ENCODE peak calls at places on chromosome 15, in seven cellular contexts. One of them, this sample, is unnamed. For H3K4me1, the result is how much of the 10 kb centered on the place peaks cover.

GRCh38 chr15:29435811-29436210 is 166.2 kb upstream of the NSMCE3 start:
- DNase-seq in IMR-90: no peak
- DNase-seq in heart right ventricle: no peak
- DNase-seq in left ventricle myocardium inferior: no peak
- DNase-seq in upper lobe of right lung: no peak
- DNase-seq in breast epithelium: no peak
- DNase-seq in sigmoid colon: no peak
- DNase-seq in this sample: no peak

GRCh38 chr15:83993591-83993990 is 242.0 kb upstream of the GOLGA6L4 start:
- DNase-seq in IMR-90: no peak
- DNase-seq in heart right ventricle: no peak
- DNase-seq in left ventricle myocardium inferior: no peak
- DNase-seq in upper lobe of right lung: no peak
- DNase-seq in breast epithelium: no peak
- DNase-seq in sigmoid colon: no peak
- DNase-seq in this sample: no peak

GRCh38 chr15:42918047-42918446 is 2.5 kb downstream of the TTBK2 start:
- DNase-seq in IMR-90: no peak
- DNase-seq in heart right ventricle: no peak
- DNase-seq in left ventricle myocardium inferior: no peak
- DNase-seq in upper lobe of right lung: no peak
- DNase-seq in breast epithelium: no peak
- DNase-seq in sigmoid colon: no peak
- DNase-seq in this sample: no peak

GRCh38 chr15:101664303-101664913 is 12.2 kb upstream of the TM2D3 start:
- DNase-seq in IMR-90: no peak
- DNase-seq in heart right ventricle: no peak
- DNase-seq in left ventricle myocardium inferior: no peak
- DNase-seq in upper lobe of right lung: no peak
- DNase-seq in breast epithelium: no peak
- DNase-seq in sigmoid colon: no peak
- DNase-seq in this sample: no peak

GRCh38 chr15:74010929-74011540 is 16.5 kb downstream of the PML start:
- DNase-seq in IMR-90: no peak
- DNase-seq in heart right ventricle: no peak
- DNase-seq in left ventricle myocardium inferior: no peak
- DNase-seq in upper lobe of right lung: no peak
- DNase-seq in breast epithelium: no peak
- DNase-seq in sigmoid colon: no peak
- DNase-seq in this sample: no peak

GRCh38 chr15:31270767-31271166 is 55.9 kb upstream of the KLF13 start:
- DNase-seq in IMR-90: no peak
- DNase-seq in heart right ventricle: peak
- DNase-seq in left ventricle myocardium inferior: no peak
- DNase-seq in upper lobe of right lung: no peak
- DNase-seq in breast epithelium: peak
- DNase-seq in sigmoid colon: peak
- DNase-seq in this sample: peak

GRCh38 chr15:98981851-98982722 is 25.5 kb downstream of the PGPEP1L start:
- DNase-seq in IMR-90: peak
- DNase-seq in heart right ventricle: no peak
- DNase-seq in left ventricle myocardium inferior: no peak
- DNase-seq in upper lobe of right lung: no peak
- DNase-seq in breast epithelium: no peak
- DNase-seq in sigmoid colon: no peak
- DNase-seq in this sample: peak

GRCh38 chr15:34436956-34437442 is 609 bp downstream of the GOLGA8A start:
- DNase-seq in IMR-90: peak
- DNase-seq in heart right ventricle: peak
- DNase-seq in left ventricle myocardium inferior: peak
- DNase-seq in upper lobe of right lung: peak
- DNase-seq in breast epithelium: no peak
- DNase-seq in sigmoid colon: no peak
- DNase-seq in this sample: no peak

GRCh38 chr15:68614621-68615035 is 35.8 kb downstream of the CORO2B start:
- DNase-seq in IMR-90: no peak
- DNase-seq in heart right ventricle: peak
- DNase-seq in left ventricle myocardium inferior: peak
- DNase-seq in upper lobe of right lung: no peak
- DNase-seq in breast epithelium: no peak
- DNase-seq in sigmoid colon: peak
- DNase-seq in this sample: no peak

GRCh38 chr15:100688549-100689120 is 86.2 kb downstream of the ASB7 start:
- DNase-seq in IMR-90: no peak
- DNase-seq in heart right ventricle: no peak
- DNase-seq in left ventricle myocardium inferior: no peak
- DNase-seq in upper lobe of right lung: peak
- DNase-seq in breast epithelium: no peak
- DNase-seq in sigmoid colon: no peak
- DNase-seq in this sample: no peak

GRCh38 chr15:72754096-72754495 is 29.5 kb downstream of the ADPGK start:
- DNase-seq in IMR-90: no peak
- DNase-seq in heart right ventricle: no peak
- DNase-seq in left ventricle myocardium inferior: no peak
- DNase-seq in upper lobe of right lung: no peak
- DNase-seq in breast epithelium: no peak
- DNase-seq in sigmoid colon: no peak
- DNase-seq in this sample: no peak

GRCh38 chr15:66115568-66116206 is 137.9 kb downstream of the MEGF11 start:
- DNase-seq in IMR-90: no peak
- DNase-seq in heart right ventricle: no peak
- DNase-seq in left ventricle myocardium inferior: no peak
- DNase-seq in upper lobe of right lung: no peak
- DNase-seq in breast epithelium: no peak
- DNase-seq in sigmoid colon: no peak
- DNase-seq in this sample: no peak

GRCh38 chr15:96343529-96344072 is 13.1 kb downstream of the NR2F2 start:
- DNase-seq in IMR-90: no peak
- DNase-seq in heart right ventricle: no peak
- DNase-seq in left ventricle myocardium inferior: no peak
- DNase-seq in upper lobe of right lung: no peak
- DNase-seq in breast epithelium: no peak
- DNase-seq in sigmoid colon: no peak
- DNase-seq in this sample: no peak

GRCh38 chr15:33111051-33111451 is 83.5 kb downstream of the FMN1 start:
- DNase-seq in IMR-90: peak
- DNase-seq in heart right ventricle: no peak
- DNase-seq in left ventricle myocardium inferior: no peak
- DNase-seq in upper lobe of right lung: no peak
- DNase-seq in breast epithelium: no peak
- DNase-seq in sigmoid colon: no peak
- DNase-seq in this sample: no peak

GRCh38 chr15:73522011-73522410 is 79.0 kb downstream of the REC114 start:
- DNase-seq in IMR-90: no peak
- DNase-seq in heart right ventricle: no peak
- DNase-seq in left ventricle myocardium inferior: no peak
- DNase-seq in upper lobe of right lung: no peak
- DNase-seq in breast epithelium: no peak
- DNase-seq in sigmoid colon: no peak
- DNase-seq in this sample: no peak

GRCh38 chr15:36658321-36658720 is 78.9 kb downstream of the CDIN1 start:
- DNase-seq in IMR-90: peak
- DNase-seq in heart right ventricle: no peak
- DNase-seq in left ventricle myocardium inferior: no peak
- DNase-seq in upper lobe of right lung: no peak
- DNase-seq in breast epithelium: no peak
- DNase-seq in sigmoid colon: no peak
- DNase-seq in this sample: no peak

GRCh38 chr15:59352683-59353082 is 20.0 kb downstream of the MYO1E start:
- DNase-seq in IMR-90: no peak
- DNase-seq in heart right ventricle: no peak
- DNase-seq in left ventricle myocardium inferior: no peak
- DNase-seq in upper lobe of right lung: no peak
- DNase-seq in breast epithelium: no peak
- DNase-seq in sigmoid colon: no peak
- DNase-seq in this sample: no peak

GRCh38 chr15:59350421-59350732 is 22.3 kb downstream of the MYO1E start:
- DNase-seq in IMR-90: no peak
- DNase-seq in heart right ventricle: no peak
- DNase-seq in left ventricle myocardium inferior: no peak
- DNase-seq in upper lobe of right lung: no peak
- DNase-seq in breast epithelium: no peak
- DNase-seq in sigmoid colon: no peak
- DNase-seq in this sample: no peak

GRCh38 chr15:59352189-59352588 is 20.5 kb downstream of the MYO1E start:
- DNase-seq in IMR-90: no peak
- DNase-seq in heart right ventricle: no peak
- DNase-seq in left ventricle myocardium inferior: no peak
- DNase-seq in upper lobe of right lung: no peak
- DNase-seq in breast epithelium: no peak
- DNase-seq in sigmoid colon: no peak
- DNase-seq in this sample: no peak

GRCh38 chr15:59347915-59348314 is 24.8 kb downstream of the MYO1E start:
- DNase-seq in IMR-90: no peak
- DNase-seq in heart right ventricle: no peak
- DNase-seq in left ventricle myocardium inferior: no peak
- DNase-seq in upper lobe of right lung: no peak
- DNase-seq in breast epithelium: no peak
- DNase-seq in sigmoid colon: no peak
- DNase-seq in this sample: no peak

DNA sequence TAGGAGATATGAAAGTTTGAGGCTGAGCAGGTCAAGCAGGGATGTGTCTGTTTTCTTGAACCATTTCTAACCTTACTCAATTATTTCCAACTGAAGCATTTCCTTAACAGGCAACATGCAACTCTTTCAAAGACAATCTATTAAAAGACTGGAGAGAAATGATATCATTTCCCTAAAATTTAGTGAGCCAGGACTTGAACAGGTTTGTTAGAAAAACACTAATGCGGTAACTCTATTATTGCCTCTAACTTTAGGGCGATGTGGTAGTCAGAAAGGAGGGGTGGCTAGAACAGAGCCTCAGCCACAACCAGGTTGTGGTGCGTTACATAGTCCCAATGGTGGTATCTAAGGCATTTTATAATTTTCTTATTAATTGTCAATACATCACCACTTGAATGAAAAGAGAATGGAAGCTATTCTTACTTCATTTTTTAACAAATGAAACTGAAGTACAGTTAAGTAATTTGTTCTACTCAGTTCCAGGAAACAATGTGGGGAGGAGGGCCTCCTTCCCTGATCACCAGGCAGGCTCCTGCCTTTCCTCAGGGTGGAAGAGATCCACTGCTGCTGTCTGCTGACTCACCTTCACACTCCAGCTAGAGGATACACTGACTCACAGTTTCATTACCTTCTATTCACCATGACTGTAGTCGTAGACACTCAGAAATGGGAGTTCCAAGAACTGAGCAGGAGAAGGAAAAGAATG is 22.8 kb downstream of the MYO1E start:
- DNase-seq in IMR-90: peak
- DNase-seq in heart right ventricle: peak
- DNase-seq in left ventricle myocardium inferior: no peak
- DNase-seq in upper lobe of right lung: no peak
- DNase-seq in breast epithelium: no peak
- DNase-seq in sigmoid colon: no peak
- DNase-seq in this sample: no peak
- TF ChIP-seq CTCF in IMR-90: no peak
- TF ChIP-seq CTCF in heart right ventricle: no peak
- TF ChIP-seq CTCF in left ventricle myocardium inferior: no peak
- TF ChIP-seq CTCF in upper lobe of right lung: no peak
- TF ChIP-seq CTCF in breast epithelium: no peak
- TF ChIP-seq CTCF in sigmoid colon: no peak
- TF ChIP-seq CTCF in this sample: no peak

GRCh38 chr15:77621847-77622211 is 10.9 kb downstream of the LINGO1 start:
- DNase-seq in IMR-90: no peak
- DNase-seq in heart right ventricle: no peak
- DNase-seq in left ventricle myocardium inferior: no peak
- DNase-seq in upper lobe of right lung: no peak
- DNase-seq in breast epithelium: no peak
- DNase-seq in sigmoid colon: no peak
- DNase-seq in this sample: no peak

GRCh38 chr15:77619883-77620282 is 12.8 kb downstream of the LINGO1 start:
- DNase-seq in IMR-90: no peak
- DNase-seq in heart right ventricle: no peak
- DNase-seq in left ventricle myocardium inferior: no peak
- DNase-seq in upper lobe of right lung: no peak
- DNase-seq in breast epithelium: no peak
- DNase-seq in sigmoid colon: no peak
- DNase-seq in this sample: no peak

GRCh38 chr15:77620960-77621647 is 11.6 kb downstream of the LINGO1 start:
- DNase-seq in IMR-90: no peak
- DNase-seq in heart right ventricle: no peak
- DNase-seq in left ventricle myocardium inferior: no peak
- DNase-seq in upper lobe of right lung: no peak
- DNase-seq in breast epithelium: no peak
- DNase-seq in sigmoid colon: no peak
- DNase-seq in this sample: no peak

GRCh38 chr15:77622212-77622941 is 10.3 kb downstream of the LINGO1 start:
- DNase-seq in IMR-90: no peak
- DNase-seq in heart right ventricle: no peak
- DNase-seq in left ventricle myocardium inferior: no peak
- DNase-seq in upper lobe of right lung: no peak
- DNase-seq in breast epithelium: no peak
- DNase-seq in sigmoid colon: no peak
- DNase-seq in this sample: no peak

GRCh38 chr15:77620297-77620696 is 12.4 kb downstream of the LINGO1 start:
- DNase-seq in IMR-90: no peak
- DNase-seq in heart right ventricle: no peak
- DNase-seq in left ventricle myocardium inferior: no peak
- DNase-seq in upper lobe of right lung: no peak
- DNase-seq in breast epithelium: no peak
- DNase-seq in sigmoid colon: no peak
- DNase-seq in this sample: no peak
- H3K4me1 ChIP-seq in IMR-90: under half
- H3K4me1 ChIP-seq in heart right ventricle: under half
- H3K4me1 ChIP-seq in left ventricle myocardium inferior: under half
- H3K4me1 ChIP-seq in upper lobe of right lung: under half
- H3K4me1 ChIP-seq in breast epithelium: under half
- H3K4me1 ChIP-seq in sigmoid colon: under half
- H3K4me1 ChIP-seq in this sample: under half

DNA sequence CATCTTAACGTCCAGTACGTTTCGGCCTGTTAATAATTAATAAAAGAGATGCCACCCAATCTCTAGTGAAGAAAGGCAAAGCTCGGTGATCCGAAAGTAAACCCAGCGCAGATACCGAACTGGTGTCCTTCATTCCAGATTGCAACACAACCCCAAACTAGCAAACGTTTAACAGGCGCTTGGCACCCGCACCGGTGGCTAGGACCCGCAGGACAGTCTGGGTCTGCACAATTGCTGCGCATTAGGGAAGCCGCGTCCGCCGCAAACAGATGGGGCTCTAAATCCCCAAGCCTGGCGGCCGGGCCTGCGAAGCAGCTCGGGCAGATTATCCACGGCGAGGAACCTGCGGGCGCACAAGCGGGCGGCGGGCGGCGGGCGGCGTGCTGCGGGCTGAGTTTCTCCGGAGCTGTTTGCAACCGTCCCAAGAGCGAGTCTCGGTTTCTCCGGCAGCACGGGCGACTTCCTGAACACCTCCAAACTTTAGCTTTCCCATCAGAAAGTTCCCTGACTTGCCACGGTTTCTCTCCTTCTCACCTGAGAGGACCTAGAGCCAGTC is 112.1 kb upstream of the ICE2 start:
- DNase-seq in IMR-90: peak
- DNase-seq in heart right ventricle: peak
- DNase-seq in left ventricle myocardium inferior: peak
- DNase-seq in upper lobe of right lung: peak
- DNase-seq in breast epithelium: peak
- DNase-seq in sigmoid colon: peak
- DNase-seq in this sample: peak
- TF ChIP-seq CTCF in IMR-90: peak
- TF ChIP-seq CTCF in heart right ventricle: no peak
- TF ChIP-seq CTCF in left ventricle myocardium inferior: peak
- TF ChIP-seq CTCF in upper lobe of right lung: no peak
- TF ChIP-seq CTCF in breast epithelium: no peak
- TF ChIP-seq CTCF in sigmoid colon: no peak
- TF ChIP-seq CTCF in this sample: no peak

GRCh38 chr15:61034793-61035710 is 194.1 kb downstream of the RORA start:
- DNase-seq in IMR-90: peak
- DNase-seq in heart right ventricle: no peak
- DNase-seq in left ventricle myocardium inferior: no peak
- DNase-seq in upper lobe of right lung: no peak
- DNase-seq in breast epithelium: no peak
- DNase-seq in sigmoid colon: no peak
- DNase-seq in this sample: no peak
- H3K4me1 ChIP-seq in IMR-90: under half
- H3K4me1 ChIP-seq in heart right ventricle: half or more
- H3K4me1 ChIP-seq in left ventricle myocardium inferior: half or more
- H3K4me1 ChIP-seq in upper lobe of right lung: under half
- H3K4me1 ChIP-seq in breast epithelium: under half
- H3K4me1 ChIP-seq in sigmoid colon: under half
- H3K4me1 ChIP-seq in this sample: half or more

This sample was measured in right atrium auricular region.